ENCODE peak calls at places on chromosomes 3 and 15, in ten cellular contexts. Q is activated naive CD4-positive, alpha-beta T cell treated with Interleukin-2 at 50 U/mL for 16 hours; T is head of caudate nucleus; D is hippocampal formation; U is GM20000; I is cardiac fibroblast; Z is NK-92 treated with Interleukin-12 subunit alpha and Interleukin-12 subunit beta, amount 100 ng/mL, for 24 hours; M is NCI-H1417; C is GM10248; F is kidney glomerular epithelial cell. Y is an unnamed sample.
A peak's percentile ranks its signal among the peaks of the same experiment; 100 is the strongest.

GRCh38 chr15:73873889-73874511 is 636 bp downstream of the TBC1D21 start:
- DNase-seq in Q (peak; percentile 10), T (no peak), D (no peak), U (peak; percentile 57), I (peak; percentile 72), Z (no peak), M (peak; percentile 40), C (peak; percentile 53), F (peak; percentile 37), Y (peak; percentile 79)

GRCh38 chr15:81117136-81117535 is 16.9 kb upstream of the CFAP161 start:
- DNase-seq in Q (no peak), T (no peak), D (no peak), U (no peak), I (peak; percentile 35), Z (no peak), M (no peak), C (no peak), F (no peak), Y (no peak)

GRCh38 chr3:139106013-139106932 is 61.6 kb upstream of the PRR23C start:
- DNase-seq in Q (no peak), T (no peak), D (no peak), U (no peak), I (no peak), Z (no peak), M (no peak), C (no peak), F (no peak), Y (no peak)

GRCh38 chr15:98154863-98155262 is 194.4 kb downstream of the ARRDC4 start:
- DNase-seq in Q (no peak), T (no peak), D (no peak), U (no peak), I (no peak), Z (no peak), M (no peak), C (no peak), F (no peak), Y (no peak)

GRCh38 chr3:134087046-134087974 is 57.6 kb upstream of the SLCO2A1 start:
- DNase-seq in Q (no peak), T (no peak), D (no peak), U (no peak), I (no peak), Z (no peak), M (no peak), C (no peak), F (no peak), Y (no peak)

GRCh38 chr15:91258436-91258779 is 158.4 kb downstream of the SV2B start:
- DNase-seq in Q (no peak), T (no peak), D (no peak), U (peak; percentile 12), I (no peak), Z (peak; percentile 50), M (no peak), C (no peak), F (no peak), Y (peak; percentile 46)

GRCh38 chr15:47355759-47356158 is 361.5 kb upstream of the SEMA6D start:
- DNase-seq in Q (no peak), T (no peak), D (no peak), U (no peak), I (no peak), Z (no peak), M (no peak), C (no peak), F (no peak), Y (no peak)

GRCh38 chr15:69156726-69157381 is 3.6 kb upstream of the GLCE start:
- DNase-seq in Q (no peak), T (no peak), D (peak; percentile 33), U (no peak), I (no peak), Z (no peak), M (no peak), C (no peak), F (no peak), Y (no peak)

GRCh38 chr3:120773932-120774331 is 31.4 kb downstream of the GTF2E1 start:
- DNase-seq in Q (no peak), T (no peak), D (no peak), U (no peak), I (peak; percentile 18), Z (no peak), M (no peak), C (no peak), F (peak; percentile 42), Y (no peak)

GRCh38 chr3:47020311-47020710 is 40.8 kb downstream of the NBEAL2 start:
- DNase-seq in Q (no peak), T (no peak), D (no peak), U (no peak), I (no peak), Z (no peak), M (no peak), C (no peak), F (no peak), Y (no peak)

GRCh38 chr3:51954120-51954519 is 1.1 kb upstream of the GPR62 start:
- DNase-seq in Q (no peak), T (no peak), D (no peak), U (no peak), I (no peak), Z (no peak), M (no peak), C (no peak), F (no peak), Y (no peak)

GRCh38 chr3:42262525-42262924 is 3.5 kb downstream of the CCK start:
- DNase-seq in Q (no peak), T (no peak), D (no peak), U (no peak), I (no peak), Z (no peak), M (no peak), C (no peak), F (peak; percentile 18), Y (no peak)

GRCh38 chr15:87609474-87609873 is 647.1 kb downstream of the NTRK3 start:
- DNase-seq in Q (no peak), T (no peak), D (no peak), U (no peak), I (peak; percentile 97), Z (no peak), M (no peak), C (no peak), F (peak; percentile 14), Y (no peak)

GRCh38 chr15:59329570-59330350 is 42.9 kb downstream of the MYO1E start:
- DNase-seq in Q (no peak), T (no peak), D (no peak), U (no peak), I (peak; percentile 90), Z (no peak), M (no peak), C (no peak), F (peak; percentile 99), Y (no peak)

GRCh38 chr3:129596194-129597086 is 10.0 kb downstream of the PLXND1 start:
- DNase-seq in Q (no peak), T (peak; percentile 89), D (peak; percentile 82), U (no peak), I (peak; percentile 98), Z (no peak), M (peak; percentile 61), C (no peak), F (peak; percentile 53), Y (no peak)

GRCh38 chr3:196406806-196407470 is 25.3 kb downstream of the UBXN7 start:
- DNase-seq in Q (no peak), T (no peak), D (no peak), U (no peak), I (peak; percentile 72), Z (no peak), M (no peak), C (no peak), F (peak; percentile 47), Y (no peak)

GRCh38 chr3:129370248-129370964 is 58.0 kb downstream of the EFCAB12 start:
- DNase-seq in Q (no peak), T (no peak), D (no peak), U (no peak), I (no peak), Z (no peak), M (no peak), C (no peak), F (no peak), Y (no peak)

GRCh38 chr15:42453826-42454225 is 37.1 kb downstream of the ZNF106 start:
- DNase-seq in Q (no peak), T (no peak), D (no peak), U (no peak), I (no peak), Z (no peak), M (no peak), C (no peak), F (no peak), Y (no peak)

GRCh38 chr3:148366743-148367410 is 330.8 kb upstream of the AGTR1 start:
- DNase-seq in Q (no peak), T (peak; percentile 13), D (peak; percentile 75), U (peak; percentile 5), I (peak; percentile 15), Z (no peak), M (peak; percentile 67), C (no peak), F (no peak), Y (peak; percentile 70)

GRCh38 chr15:56794150-56794922 is 61.0 kb upstream of the ZNF280D start:
- DNase-seq in Q (no peak), T (no peak), D (no peak), U (no peak), I (peak; percentile 73), Z (no peak), M (no peak), C (no peak), F (no peak), Y (no peak)

GRCh38 chr3:31880020-31880419 is 101.0 kb downstream of the OSBPL10 start:
- DNase-seq in Q (no peak), T (no peak), D (no peak), U (no peak), I (peak; percentile 44), Z (no peak), M (no peak), C (no peak), F (peak; percentile 35), Y (peak; percentile 86)

GRCh38 chr15:89371145-89372044 is 36.8 kb upstream of the POLG start:
- DNase-seq in Q (no peak), T (no peak), D (no peak), U (peak; percentile 34), I (peak; percentile 6), Z (no peak), M (no peak), C (no peak), F (no peak), Y (no peak)

GRCh38 chr15:63503739-63504246 is 600 bp upstream of the USP3 start:
- DNase-seq in Q (peak; percentile 88), T (peak; percentile 69), D (no peak), U (peak; percentile 51), I (peak; percentile 90), Z (peak; percentile 89), M (no peak), C (peak; percentile 48), F (peak; percentile 86), Y (peak; percentile 76)

GRCh38 chr3:27584874-27585273 is 100.7 kb upstream of the SLC4A7 start:
- DNase-seq in Q (no peak), T (no peak), D (no peak), U (no peak), I (no peak), Z (no peak), M (no peak), C (no peak), F (no peak), Y (no peak)

GRCh38 chr3:25476639-25477038 is 48.6 kb downstream of the RARB start:
- DNase-seq in Q (no peak), T (no peak), D (no peak), U (no peak), I (peak; percentile 46), Z (no peak), M (no peak), C (no peak), F (no peak), Y (no peak)

GRCh38 chr3:17336291-17336690 is 406.1 kb downstream of the TBC1D5 start:
- DNase-seq in Q (no peak), T (no peak), D (no peak), U (no peak), I (peak; percentile 55), Z (no peak), M (peak; percentile 20), C (no peak), F (no peak), Y (no peak)

GRCh38 chr3:41362638-41363559 is 163.6 kb downstream of the CTNNB1 start:
- DNase-seq in Q (no peak), T (no peak), D (no peak), U (no peak), I (peak; percentile 21), Z (no peak), M (peak; percentile 20), C (no peak), F (no peak), Y (no peak)

GRCh38 chr3:132643366-132643765 is 16.2 kb downstream of the ACAD11 start:
- DNase-seq in Q (no peak), T (no peak), D (no peak), U (no peak), I (no peak), Z (peak; percentile 5), M (no peak), C (no peak), F (no peak), Y (no peak)

Y was measured in Karpas-422.